ENCODE peak calls at places on chromosomes 16 and 17, in seven cellular contexts. A is lower leg skin, V is Peyer's patch, T is breast epithelium, I is coronary artery, W is foreskin fibroblast, O is fibroblast of lung. Z is an unnamed sample.

GRCh38 chr16:7521834-7522233 is 189.2 kb downstream of the RBFOX1 start:
- DNase-seq in W (no peak), A (no peak), V (no peak), I (no peak), T (no peak), O (no peak), Z (no peak)

GRCh38 chr17:49574283-49574892 is 1.3 kb upstream of the NXPH3 start:
- DNase-seq in O (no peak), V (peak; percentile 39), W (peak; percentile 32), I (peak; percentile 74), A (no peak), T (no peak), Z (no peak)

GRCh38 chr17:60421273-60422161 is 772 bp upstream of the CHCT1 start:
- DNase-seq in T (peak; percentile 22), W (peak; percentile 82), A (peak; percentile 35), I (no peak), O (peak; percentile 62), V (peak; percentile 75), Z (peak; percentile 78)

GRCh38 chr17:42553161-42553818 is 567 bp downstream of the HSD17B1 start:
- DNase-seq in T (no peak), I (no peak), A (no peak), O (no peak), W (peak; percentile 54), V (no peak), Z (no peak)

GRCh38 chr16:11570796-11571195 is 15.9 kb downstream of the LITAF start:
- DNase-seq in W (no peak), T (no peak), A (no peak), V (no peak), O (no peak), I (no peak), Z (no peak)

GRCh38 chr17:81553616-81554181 is 1.5 kb upstream of the FAAP100 start:
- DNase-seq in I (no peak), T (no peak), O (peak; percentile 94), V (no peak), W (peak; percentile 95), A (peak; percentile 28), Z (no peak)

GRCh38 chr16:34078697-34079096 is 619.3 kb downstream of the TP53TG3F start:
- DNase-seq in V (no peak), A (no peak), I (no peak), O (peak; percentile 27), W (peak; percentile 3), T (no peak), Z (no peak)

GRCh38 chr16:7317982-7318381 is 14.7 kb upstream of the RBFOX1 start:
- DNase-seq in W (no peak), I (no peak), T (no peak), A (no peak), O (no peak), V (no peak), Z (no peak)

GRCh38 chr17:71157297-71157696 is 963.5 kb upstream of the SOX9 start:
- DNase-seq in I (no peak), V (no peak), T (no peak), A (no peak), W (no peak), O (no peak), Z (no peak)

GRCh38 chr17:6427284-6427781 is 7.6 kb downstream of the AIPL1 start:
- DNase-seq in V (no peak), O (peak; percentile 22), A (no peak), I (no peak), W (peak; percentile 21), T (no peak), Z (no peak)

GRCh38 chr17:72134560-72135399 is 14.0 kb downstream of the SOX9 start:
- DNase-seq in T (no peak), W (peak; percentile 45), O (peak; percentile 75), V (no peak), I (no peak), A (no peak), Z (no peak)

GRCh38 chr16:24609740-24610420 is 70.5 kb downstream of the RBBP6 start:
- DNase-seq in A (peak; percentile 22), T (peak; percentile 25), I (no peak), V (peak; percentile 52), W (peak; percentile 78), O (peak; percentile 59), Z (peak; percentile 76)

GRCh38 chr17:8629371-8630226 is 926 bp downstream of the MYH10 start:
- DNase-seq in V (peak; percentile 50), W (peak; percentile 68), I (no peak), O (peak; percentile 31), A (peak; percentile 21), T (no peak), Z (peak; percentile 53)

GRCh38 chr17:63275318-63275967 is 170.7 kb downstream of the CYB561 start:
- DNase-seq in T (no peak), V (no peak), W (peak; percentile 95), I (no peak), O (peak; percentile 97), A (no peak), Z (no peak)

GRCh38 chr16:70659546-70659945 is 13.2 kb downstream of the IL34 start:
- DNase-seq in T (no peak), V (no peak), O (no peak), I (no peak), A (no peak), W (no peak), Z (no peak)

GRCh38 chr16:86725401-86725800 is 147.1 kb downstream of the FOXL1 start:
- DNase-seq in W (peak; percentile 79), A (no peak), T (no peak), O (peak; percentile 62), V (no peak), I (no peak), Z (no peak)

GRCh38 chr17:35906559-35907265 is 23.9 kb downstream of the RDM1 start:
- DNase-seq in I (no peak), W (no peak), V (no peak), T (no peak), O (no peak), A (no peak), Z (no peak)

GRCh38 chr17:59371426-59372099 is 40.1 kb downstream of the YPEL2 start:
- DNase-seq in O (no peak), T (no peak), W (peak; percentile 61), A (peak; percentile 72), I (peak; percentile 91), V (peak; percentile 54), Z (no peak)

GRCh38 chr17:3857261-3858105 is 11.4 kb upstream of the NCBP3 start:
- DNase-seq in V (no peak), W (no peak), T (no peak), I (no peak), A (no peak), O (no peak), Z (no peak)

GRCh38 chr17:45310380-45311324 is 6.2 kb downstream of the MAP3K14 start:
- DNase-seq in W (peak; percentile 65), T (no peak), A (no peak), I (no peak), V (peak; percentile 85), O (peak; percentile 76), Z (no peak)

GRCh38 chr17:45312477-45313418 is 4.1 kb downstream of the MAP3K14 start:
- DNase-seq in T (no peak), I (no peak), O (no peak), W (peak; percentile 17), V (no peak), A (no peak), Z (no peak)

GRCh38 chr17:45309400-45309799 is 7.4 kb downstream of the MAP3K14 start:
- DNase-seq in A (no peak), V (no peak), I (no peak), T (no peak), W (no peak), O (no peak), Z (no peak)

GRCh38 chr17:45311762-45312476 is 4.9 kb downstream of the MAP3K14 start:
- DNase-seq in O (no peak), A (no peak), I (no peak), W (peak; percentile 62), V (peak; percentile 86), T (peak; percentile 68), Z (no peak)

GRCh38 chr17:45311406-45311761 is 5.4 kb downstream of the MAP3K14 start:
- DNase-seq in T (no peak), W (no peak), V (no peak), I (no peak), O (no peak), A (no peak), Z (no peak)
- TF ChIP-seq CTCF in T (no peak), W (peak; percentile 19), V (no peak), I (no peak), O (no peak), A (no peak), Z (no peak)

GRCh38 chr16:1773703-1774455 is 945 bp upstream of the MRPS34 start:
- DNase-seq in O (peak; percentile 66), I (no peak), V (no peak), W (peak; percentile 61), T (no peak), A (no peak), Z (no peak)
- TF ChIP-seq CTCF in O (no peak), I (no peak), V (no peak), W (no peak), T (no peak), A (no peak), Z (peak; percentile 37)

DNA sequence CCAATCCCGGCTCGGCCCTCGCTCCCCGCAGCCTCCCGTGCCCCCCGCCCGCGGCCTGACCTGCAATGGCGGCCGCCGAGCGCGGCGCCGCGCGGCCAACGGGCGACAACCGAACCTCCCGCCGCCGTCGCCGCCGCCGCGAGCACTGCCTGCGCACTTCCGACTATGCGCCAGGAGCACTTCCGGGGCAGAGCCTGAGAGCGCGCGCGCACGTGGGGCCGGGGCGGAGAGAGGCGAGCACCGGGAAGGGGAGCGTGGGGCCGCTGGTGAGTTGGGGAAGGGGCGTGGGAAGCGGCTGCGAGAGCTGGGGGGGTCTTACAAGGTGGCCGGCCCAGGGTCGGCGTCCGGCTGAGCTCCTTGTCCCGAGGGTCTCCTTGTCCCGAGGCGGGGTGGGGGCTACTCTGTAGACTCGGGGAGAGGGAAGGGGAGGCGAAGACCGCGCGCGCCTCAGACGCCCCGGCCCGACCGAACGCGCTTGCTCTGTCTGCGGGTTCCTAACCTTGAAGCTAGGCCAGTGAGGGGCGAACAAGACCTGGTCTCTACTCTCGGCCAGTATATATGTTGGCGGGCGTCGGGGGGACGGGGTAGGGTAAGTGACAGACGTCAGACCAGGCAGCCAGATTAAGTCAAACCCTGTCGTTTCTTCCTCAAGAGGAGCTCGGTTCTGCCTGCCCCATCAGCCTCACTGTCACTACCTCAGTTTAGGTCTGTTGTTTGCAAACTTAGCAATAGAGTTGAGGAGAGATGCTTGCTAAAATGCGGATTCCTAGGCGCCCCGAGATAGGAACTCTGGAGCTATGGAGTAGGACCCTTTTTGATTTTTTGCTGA is at the start of the genes CHTF8 and UTP4:
- DNase-seq in A (peak; percentile 73), V (peak; percentile 92), I (peak; percentile 87), W (peak; percentile 94), T (peak; percentile 75), O (peak; percentile 79), Z (peak; percentile 83)
- TF ChIP-seq CTCF in A (no peak), V (no peak), I (no peak), W (no peak), T (no peak), O (no peak), Z (no peak)

DNA sequence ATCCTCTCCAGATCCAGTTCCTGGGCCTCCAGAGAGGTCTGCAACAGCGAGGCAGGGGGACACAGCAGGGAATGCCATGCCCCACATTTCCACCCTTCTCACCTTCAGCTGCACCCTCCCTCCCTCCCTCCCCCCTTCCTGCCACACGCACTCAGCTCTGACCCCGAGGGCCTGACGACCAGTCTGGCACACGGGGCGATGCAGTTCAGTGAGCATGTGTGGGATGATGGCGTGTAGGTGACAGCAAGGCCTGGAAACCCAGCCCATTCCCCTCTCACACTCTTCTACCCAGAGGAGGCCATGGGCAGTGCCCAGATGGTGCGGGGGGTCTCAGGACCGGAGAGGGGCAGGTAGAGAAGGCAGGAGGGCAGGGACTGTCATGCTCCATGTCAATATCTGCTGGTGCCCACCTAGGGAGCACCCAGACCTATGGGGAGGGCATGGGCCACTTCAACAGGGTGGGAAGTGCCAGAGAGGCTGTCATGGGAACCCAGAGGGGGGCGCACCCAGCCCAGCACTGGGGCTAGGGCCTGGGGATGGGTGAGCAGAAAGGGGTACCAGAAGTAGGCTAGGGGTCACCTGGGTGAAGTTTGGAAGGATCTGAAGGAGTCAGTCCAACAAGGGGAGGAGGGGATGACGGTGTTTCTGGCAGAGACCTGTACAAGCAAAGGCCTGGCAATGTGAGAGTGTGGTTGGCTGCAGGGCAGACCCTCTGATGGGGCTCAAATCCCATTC is 13.6 kb upstream of the KATNB1 start:
- DNase-seq in O (no peak), A (no peak), V (peak; percentile 30), T (no peak), W (no peak), I (no peak), Z (no peak)
- TF ChIP-seq CTCF in O (no peak), A (no peak), V (no peak), T (no peak), W (no peak), I (no peak), Z (no peak)

Z was measured in mesothelial cell of epicardium.